ENCODE peak calls at places on chromosomes 16 and 17, in five cellular contexts. One of them, this sample, is unnamed.

GRCh38 chr17:73224663-73225305 is 31.9 kb downstream of the COG1 start:
- DNase-seq in spleen: no peak
- DNase-seq in HCT116: no peak
- DNase-seq in CD8-positive, alpha-beta memory T cell: no peak
- DNase-seq in left ventricle myocardium inferior: no peak
- DNase-seq in this sample: no peak

GRCh38 chr16:56610017-56610608 is 1.7 kb downstream of the MT2A start:
- DNase-seq in spleen: peak
- DNase-seq in HCT116: peak
- DNase-seq in CD8-positive, alpha-beta memory T cell: peak
- DNase-seq in left ventricle myocardium inferior: no peak
- DNase-seq in this sample: peak

GRCh38 chr16:9797306-9797705 is 384.9 kb downstream of the GRIN2A start:
- DNase-seq in spleen: no peak
- DNase-seq in HCT116: no peak
- DNase-seq in CD8-positive, alpha-beta memory T cell: no peak
- DNase-seq in left ventricle myocardium inferior: peak
- DNase-seq in this sample: no peak

GRCh38 chr17:5975651-5976050 is 94.5 kb upstream of the WSCD1 start:
- DNase-seq in spleen: no peak
- DNase-seq in HCT116: no peak
- DNase-seq in CD8-positive, alpha-beta memory T cell: no peak
- DNase-seq in left ventricle myocardium inferior: no peak
- DNase-seq in this sample: no peak

GRCh38 chr17:41650794-41651624 is 26.6 kb upstream of the KRT17 start:
- DNase-seq in spleen: peak
- DNase-seq in HCT116: no peak
- DNase-seq in CD8-positive, alpha-beta memory T cell: no peak
- DNase-seq in left ventricle myocardium inferior: no peak
- DNase-seq in this sample: no peak

GRCh38 chr17:48960834-48961515 is 7.4 kb downstream of the GIP start:
- DNase-seq in spleen: no peak
- DNase-seq in HCT116: no peak
- DNase-seq in CD8-positive, alpha-beta memory T cell: no peak
- DNase-seq in left ventricle myocardium inferior: no peak
- DNase-seq in this sample: no peak

GRCh38 chr16:9366048-9366969 is 274.9 kb downstream of the HAPSTR1 start:
- DNase-seq in spleen: no peak
- DNase-seq in HCT116: no peak
- DNase-seq in CD8-positive, alpha-beta memory T cell: no peak
- DNase-seq in left ventricle myocardium inferior: no peak
- DNase-seq in this sample: no peak

GRCh38 chr16:84795338-84796053 is 24.3 kb upstream of the CRISPLD2 start:
- DNase-seq in spleen: peak
- DNase-seq in HCT116: no peak
- DNase-seq in CD8-positive, alpha-beta memory T cell: no peak
- DNase-seq in left ventricle myocardium inferior: peak
- DNase-seq in this sample: no peak

GRCh38 chr16:25493136-25493811 is 198.5 kb upstream of the HS3ST4 start:
- DNase-seq in spleen: no peak
- DNase-seq in HCT116: no peak
- DNase-seq in CD8-positive, alpha-beta memory T cell: no peak
- DNase-seq in left ventricle myocardium inferior: no peak
- DNase-seq in this sample: no peak

GRCh38 chr16:14015948-14016347 is 55.2 kb upstream of the MRTFB start:
- DNase-seq in spleen: no peak
- DNase-seq in HCT116: no peak
- DNase-seq in CD8-positive, alpha-beta memory T cell: no peak
- DNase-seq in left ventricle myocardium inferior: no peak
- DNase-seq in this sample: no peak

GRCh38 chr16:1474047-1474446 is 781 bp downstream of the CLCN7 start:
- DNase-seq in spleen: no peak
- DNase-seq in HCT116: no peak
- DNase-seq in CD8-positive, alpha-beta memory T cell: no peak
- DNase-seq in left ventricle myocardium inferior: no peak
- DNase-seq in this sample: no peak

GRCh38 chr16:12150600-12150999 is 174.1 kb downstream of the SNX29 start:
- DNase-seq in spleen: no peak
- DNase-seq in HCT116: no peak
- DNase-seq in CD8-positive, alpha-beta memory T cell: no peak
- DNase-seq in left ventricle myocardium inferior: no peak
- DNase-seq in this sample: no peak

GRCh38 chr17:36092228-36092627 is 2.3 kb upstream of the CCL3 start:
- DNase-seq in spleen: no peak
- DNase-seq in HCT116: no peak
- DNase-seq in CD8-positive, alpha-beta memory T cell: no peak
- DNase-seq in left ventricle myocardium inferior: no peak
- DNase-seq in this sample: no peak

GRCh38 chr16:68999114-68999513 is 106.3 kb upstream of the HAS3 start:
- DNase-seq in spleen: no peak
- DNase-seq in HCT116: no peak
- DNase-seq in CD8-positive, alpha-beta memory T cell: no peak
- DNase-seq in left ventricle myocardium inferior: no peak
- DNase-seq in this sample: no peak

GRCh38 chr17:38852771-38853291 is 690 bp downstream of the RPL23 start:
- DNase-seq in spleen: no peak
- DNase-seq in HCT116: no peak
- DNase-seq in CD8-positive, alpha-beta memory T cell: peak
- DNase-seq in left ventricle myocardium inferior: no peak
- DNase-seq in this sample: no peak

GRCh38 chr16:64094170-64094960 is 1027.5 kb downstream of the CDH11 start:
- DNase-seq in spleen: no peak
- DNase-seq in HCT116: no peak
- DNase-seq in CD8-positive, alpha-beta memory T cell: no peak
- DNase-seq in left ventricle myocardium inferior: no peak
- DNase-seq in this sample: no peak

GRCh38 chr17:45325810-45326209 is 9.0 kb upstream of the MAP3K14 start:
- DNase-seq in spleen: peak
- DNase-seq in HCT116: no peak
- DNase-seq in CD8-positive, alpha-beta memory T cell: no peak
- DNase-seq in left ventricle myocardium inferior: no peak
- DNase-seq in this sample: peak

GRCh38 chr17:44043326-44043725 is 23.1 kb downstream of the LSM12 start:
- DNase-seq in spleen: no peak
- DNase-seq in HCT116: no peak
- DNase-seq in CD8-positive, alpha-beta memory T cell: no peak
- DNase-seq in left ventricle myocardium inferior: no peak
- DNase-seq in this sample: no peak

GRCh38 chr16:19883296-19883951 is 1.2 kb downstream of the GPRC5B start:
- DNase-seq in spleen: no peak
- DNase-seq in HCT116: no peak
- DNase-seq in CD8-positive, alpha-beta memory T cell: no peak
- DNase-seq in left ventricle myocardium inferior: peak
- DNase-seq in this sample: no peak

GRCh38 chr17:80899402-80900268 is 92.0 kb upstream of the CHMP6 start:
- DNase-seq in spleen: no peak
- DNase-seq in HCT116: peak
- DNase-seq in CD8-positive, alpha-beta memory T cell: peak
- DNase-seq in left ventricle myocardium inferior: no peak
- DNase-seq in this sample: no peak

GRCh38 chr17:75159196-75160031 is 5.1 kb upstream of the JPT1 start:
- DNase-seq in spleen: no peak
- DNase-seq in HCT116: peak
- DNase-seq in CD8-positive, alpha-beta memory T cell: no peak
- DNase-seq in left ventricle myocardium inferior: no peak
- DNase-seq in this sample: peak

GRCh38 chr16:79437764-79438728 is 162.5 kb downstream of the MAF start:
- DNase-seq in spleen: no peak
- DNase-seq in HCT116: no peak
- DNase-seq in CD8-positive, alpha-beta memory T cell: no peak
- DNase-seq in left ventricle myocardium inferior: peak
- DNase-seq in this sample: no peak

GRCh38 chr16:84446596-84447392 is 57.7 kb downstream of the MEAK7 start:
- DNase-seq in spleen: peak
- DNase-seq in HCT116: no peak
- DNase-seq in CD8-positive, alpha-beta memory T cell: no peak
- DNase-seq in left ventricle myocardium inferior: no peak
- DNase-seq in this sample: no peak

GRCh38 chr16:14419817-14420216 is 210.2 kb downstream of the PARN start:
- DNase-seq in spleen: no peak
- DNase-seq in HCT116: no peak
- DNase-seq in CD8-positive, alpha-beta memory T cell: no peak
- DNase-seq in left ventricle myocardium inferior: no peak
- DNase-seq in this sample: no peak

GRCh38 chr16:29664133-29664912 is 1.3 kb downstream of the SPN start:
- DNase-seq in spleen: peak
- DNase-seq in HCT116: no peak
- DNase-seq in CD8-positive, alpha-beta memory T cell: peak
- DNase-seq in left ventricle myocardium inferior: no peak
- DNase-seq in this sample: no peak

GRCh38 chr17:51422634-51423033 is 162.3 kb downstream of the UTP18 start:
- DNase-seq in spleen: no peak
- DNase-seq in HCT116: no peak
- DNase-seq in CD8-positive, alpha-beta memory T cell: no peak
- DNase-seq in left ventricle myocardium inferior: no peak
- DNase-seq in this sample: no peak

GRCh38 chr17:51425793-51426192 is 165.4 kb downstream of the UTP18 start:
- DNase-seq in spleen: no peak
- DNase-seq in HCT116: no peak
- DNase-seq in CD8-positive, alpha-beta memory T cell: no peak
- DNase-seq in left ventricle myocardium inferior: no peak
- DNase-seq in this sample: no peak

GRCh38 chr17:51427259-51428255 is 167.2 kb downstream of the UTP18 start:
- DNase-seq in spleen: no peak
- DNase-seq in HCT116: no peak
- DNase-seq in CD8-positive, alpha-beta memory T cell: peak
- DNase-seq in left ventricle myocardium inferior: no peak
- DNase-seq in this sample: no peak

GRCh38 chr17:51419476-51419875 is 159.1 kb downstream of the UTP18 start:
- DNase-seq in spleen: no peak
- DNase-seq in HCT116: no peak
- DNase-seq in CD8-positive, alpha-beta memory T cell: no peak
- DNase-seq in left ventricle myocardium inferior: no peak
- DNase-seq in this sample: no peak

DNA sequence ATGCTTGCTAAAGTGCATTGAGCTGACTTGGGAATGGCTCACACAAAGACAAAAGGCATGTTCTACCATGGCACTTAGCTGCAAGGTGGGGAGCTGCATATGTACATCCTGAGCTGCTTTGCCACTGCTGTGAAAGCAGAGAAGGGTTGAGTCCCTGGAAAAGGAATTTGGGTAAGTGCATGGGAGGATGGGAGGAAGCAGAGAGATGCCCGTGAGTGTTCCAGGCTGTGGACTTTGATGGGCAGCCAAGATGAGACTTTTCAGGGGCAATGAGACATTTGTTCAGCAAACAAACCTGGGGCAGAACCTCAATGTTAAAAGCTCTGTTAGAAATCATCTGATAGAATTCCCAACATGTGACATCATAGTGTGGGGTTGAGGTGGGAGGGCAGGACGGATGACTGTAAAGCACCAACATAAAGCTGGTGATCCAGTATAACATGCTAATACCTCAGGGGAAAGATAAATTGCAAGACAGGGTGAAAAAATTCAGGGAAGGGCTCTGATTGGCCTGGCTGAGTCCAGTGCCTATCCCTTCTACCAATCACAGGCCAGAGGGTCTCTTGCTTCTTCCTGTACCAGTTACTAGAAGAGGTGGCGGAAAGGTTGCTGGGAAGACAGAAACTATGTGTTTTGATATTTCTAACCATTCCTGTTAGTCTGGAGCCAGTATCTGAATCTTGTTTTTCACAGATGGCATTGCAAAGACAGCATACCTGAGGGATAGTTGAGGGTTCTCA is 163.2 kb downstream of the UTP18 start:
- DNase-seq in spleen: no peak
- DNase-seq in HCT116: no peak
- DNase-seq in CD8-positive, alpha-beta memory T cell: no peak
- DNase-seq in left ventricle myocardium inferior: no peak
- DNase-seq in this sample: no peak
- H3K4me3 ChIP-seq in spleen: no peak
- H3K4me3 ChIP-seq in HCT116: no peak
- H3K4me3 ChIP-seq in CD8-positive, alpha-beta memory T cell: no peak
- H3K4me3 ChIP-seq in left ventricle myocardium inferior: no peak
- H3K4me3 ChIP-seq in this sample: no peak

DNA sequence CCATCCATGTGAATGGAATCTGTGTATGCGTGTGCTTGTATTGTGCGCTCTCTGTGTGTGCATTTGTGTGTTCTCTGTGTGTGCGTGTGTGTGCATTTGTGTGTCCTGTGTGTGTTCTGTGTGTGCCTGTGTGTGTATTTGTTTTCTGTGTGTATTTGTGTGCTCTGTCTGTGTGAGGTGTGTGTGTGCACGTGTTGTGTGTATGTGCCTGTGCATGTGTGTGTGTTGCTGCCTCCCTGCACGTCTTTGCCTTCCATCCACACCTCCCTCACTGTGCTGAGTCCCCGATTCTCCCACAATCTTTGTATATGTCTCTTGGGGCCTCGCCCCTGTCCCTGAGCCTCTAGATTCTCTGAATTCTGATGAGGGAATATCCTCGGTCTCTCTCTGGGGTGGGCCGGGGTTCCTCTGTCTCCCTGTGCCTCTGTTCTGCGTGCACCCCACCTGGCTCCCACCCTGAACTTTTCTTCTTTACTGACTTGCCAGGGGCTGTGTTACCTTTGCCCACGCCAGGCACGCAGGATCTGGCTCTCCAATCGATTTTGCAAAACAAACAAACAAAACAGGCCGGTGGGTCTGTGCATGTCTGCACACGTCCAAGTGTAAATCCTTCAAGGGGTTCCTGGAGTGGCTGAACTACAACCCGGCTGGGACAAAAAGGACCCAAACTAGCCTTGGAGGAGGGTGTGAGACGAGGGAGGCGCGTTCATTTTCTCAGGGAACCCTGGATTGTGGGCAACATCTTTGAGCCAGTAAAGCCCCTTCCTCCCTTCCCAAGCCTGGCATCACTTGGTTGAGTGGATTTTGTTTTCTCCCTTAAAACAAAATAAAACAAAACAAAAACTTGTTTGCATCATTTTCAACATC is 8.1 kb upstream of the FOXF1 start:
- DNase-seq in spleen: no peak
- DNase-seq in HCT116: no peak
- DNase-seq in CD8-positive, alpha-beta memory T cell: no peak
- DNase-seq in left ventricle myocardium inferior: no peak
- DNase-seq in this sample: no peak
- H3K4me3 ChIP-seq in spleen: no peak
- H3K4me3 ChIP-seq in HCT116: no peak
- H3K4me3 ChIP-seq in CD8-positive, alpha-beta memory T cell: no peak
- H3K4me3 ChIP-seq in left ventricle myocardium inferior: no peak
- H3K4me3 ChIP-seq in this sample: no peak

GRCh38 chr17:35063514-35064223 is at the start of gene RFFL:
- DNase-seq in spleen: peak
- DNase-seq in HCT116: peak
- DNase-seq in CD8-positive, alpha-beta memory T cell: peak
- DNase-seq in left ventricle myocardium inferior: peak
- DNase-seq in this sample: peak
- H3K4me3 ChIP-seq in spleen: no peak
- H3K4me3 ChIP-seq in HCT116: no peak
- H3K4me3 ChIP-seq in CD8-positive, alpha-beta memory T cell: peak
- H3K4me3 ChIP-seq in left ventricle myocardium inferior: peak
- H3K4me3 ChIP-seq in this sample: no peak

DNA sequence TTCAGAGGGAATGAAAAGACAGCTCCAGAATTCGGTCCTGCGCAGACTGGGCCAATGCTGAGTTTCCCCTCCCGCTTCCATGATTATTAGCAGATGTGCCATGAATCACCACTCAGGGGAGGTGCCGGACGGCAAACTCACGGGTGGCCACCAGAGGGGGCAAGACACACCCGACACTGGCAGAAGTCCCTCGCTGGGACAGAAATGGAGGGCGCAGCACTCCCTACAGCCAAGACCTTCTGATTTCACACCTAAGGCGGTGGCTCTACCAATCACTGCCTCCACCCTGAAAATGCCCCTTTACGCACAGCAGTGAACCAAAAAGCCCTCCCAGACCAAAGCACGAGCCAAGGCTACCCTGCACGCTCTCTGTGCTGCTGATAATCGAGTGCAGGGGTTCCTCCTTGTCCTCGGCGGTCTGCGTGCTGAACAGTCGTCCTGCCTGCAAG is 26.8 kb downstream of the TRAP1 start:
- DNase-seq in spleen: peak
- DNase-seq in HCT116: peak
- DNase-seq in CD8-positive, alpha-beta memory T cell: peak
- DNase-seq in left ventricle myocardium inferior: peak
- DNase-seq in this sample: no peak
- H3K4me3 ChIP-seq in spleen: no peak
- H3K4me3 ChIP-seq in HCT116: no peak
- H3K4me3 ChIP-seq in CD8-positive, alpha-beta memory T cell: no peak
- H3K4me3 ChIP-seq in left ventricle myocardium inferior: peak
- H3K4me3 ChIP-seq in this sample: no peak

This sample was measured in RWPE2.